ENCODE peak calls at places on chromosome 11, in nine cellular contexts. R, T, C, I, Q, L, X, E and V are unnamed samples.

GRCh38 chr11:106986673-106987072 is 31.6 kb downstream of the GUCY1A2 start:
- DNase-seq in Q (no peak), I (no peak), X (no peak), T (no peak), E (no peak), R (no peak), L (no peak), C (no peak), V (no peak)

GRCh38 chr11:103488021-103488420 is 378.8 kb downstream of the DYNC2H1 start:
- DNase-seq in L (peak; percentile 63), R (no peak), T (peak; percentile 71), E (no peak), Q (no peak), C (no peak), I (no peak), X (no peak), V (no peak)

GRCh38 chr11:3341298-3341697 is 37.6 kb downstream of the ZNF195 start:
- DNase-seq in T (peak; percentile 27), I (peak; percentile 80), L (no peak), X (peak; percentile 76), C (peak; percentile 77), R (no peak), Q (peak; percentile 59), E (no peak), V (peak; percentile 62)

GRCh38 chr11:114880458-114880857 is 202.1 kb downstream of the NXPE2 start:
- DNase-seq in E (no peak), Q (no peak), L (no peak), X (no peak), R (no peak), T (no peak), C (no peak), I (no peak), V (no peak)

GRCh38 chr11:110311783-110312578 is 15.6 kb upstream of the RDX start:
- DNase-seq in X (no peak), E (no peak), T (no peak), Q (peak; percentile 85), C (no peak), L (no peak), R (no peak), I (no peak), V (no peak)

GRCh38 chr11:2593393-2593950 is 106.3 kb downstream of the KCNQ1OT1 start:
- DNase-seq in T (no peak), L (no peak), C (no peak), R (no peak), I (no peak), Q (no peak), X (no peak), E (no peak), V (peak; percentile 7)

GRCh38 chr11:106072804-106073203 is 4.3 kb downstream of the KBTBD3 start:
- DNase-seq in L (no peak), R (no peak), T (no peak), Q (no peak), E (no peak), X (no peak), C (no peak), I (no peak), V (no peak)

GRCh38 chr11:75773595-75774353 is 5.2 kb downstream of the DGAT2 start:
- DNase-seq in I (no peak), C (no peak), R (peak; percentile 33), X (no peak), Q (no peak), T (no peak), L (no peak), E (peak; percentile 15), V (no peak)

GRCh38 chr11:124895471-124895971 is 2.1 kb downstream of the ROBO4 start:
- DNase-seq in Q (no peak), E (no peak), C (no peak), L (no peak), R (peak; percentile 58), I (no peak), T (no peak), X (no peak), V (no peak)

GRCh38 chr11:120455487-120455886 is 56.1 kb upstream of the GRIK4 start:
- DNase-seq in X (no peak), R (no peak), Q (no peak), L (no peak), C (no peak), E (no peak), I (no peak), T (no peak), V (no peak)

GRCh38 chr11:60459345-60459744 is 3.7 kb downstream of the MS4A1 start:
- DNase-seq in C (no peak), E (no peak), T (no peak), Q (no peak), L (no peak), X (no peak), R (no peak), I (no peak), V (no peak)

GRCh38 chr11:99422581-99423434 is 402.1 kb downstream of the CNTN5 start:
- DNase-seq in C (no peak), L (no peak), E (no peak), I (no peak), Q (peak; percentile 43), R (no peak), T (no peak), X (no peak), V (no peak)

GRCh38 chr11:7665473-7666291 is 7.6 kb downstream of the CYB5R2 start:
- DNase-seq in X (peak; percentile 88), R (peak; percentile 87), T (peak; percentile 75), L (no peak), I (peak; percentile 91), C (peak; percentile 77), Q (peak; percentile 78), E (peak; percentile 87), V (peak; percentile 87)

GRCh38 chr11:101090679-101091270 is 38.8 kb downstream of the PGR start:
- DNase-seq in E (no peak), I (no peak), T (no peak), R (no peak), C (no peak), X (no peak), Q (no peak), L (no peak), V (no peak)

GRCh38 chr11:63829823-63830489 is 9.0 kb upstream of the MARK2 start:
- DNase-seq in Q (peak; percentile 52), E (no peak), T (no peak), C (peak; percentile 68), I (no peak), R (no peak), X (no peak), L (no peak), V (no peak)

GRCh38 chr11:76209956-76210885 is 3.9 kb upstream of the WNT11 start:
- DNase-seq in C (peak; percentile 81), X (peak; percentile 69), T (peak; percentile 48), L (peak; percentile 33), Q (peak; percentile 83), I (peak; percentile 82), E (peak; percentile 74), R (peak; percentile 85), V (peak; percentile 83)

GRCh38 chr11:45926536-45927331 is 4.3 kb downstream of the LARGE2 start:
- DNase-seq in T (no peak), Q (no peak), L (no peak), R (peak; percentile 64), X (no peak), C (no peak), E (no peak), I (peak; percentile 61), V (peak; percentile 43)

GRCh38 chr11:3051435-3052108 is 5.7 kb downstream of the CARS1 start:
- DNase-seq in E (no peak), Q (peak; percentile 37), C (no peak), X (no peak), R (no peak), T (no peak), I (no peak), L (no peak), V (no peak)

GRCh38 chr11:124760806-124761205 is 1.3 kb downstream of the ESAM start:
- DNase-seq in C (no peak), T (no peak), X (no peak), Q (no peak), R (no peak), E (no peak), L (no peak), I (no peak), V (no peak)

GRCh38 chr11:111983187-111983986 is 41.8 kb upstream of the DLAT start:
- DNase-seq in C (peak; percentile 91), X (peak; percentile 80), I (peak; percentile 80), L (no peak), T (no peak), E (peak; percentile 78), R (no peak), Q (no peak), V (no peak)

GRCh38 chr11:80086496-80087055 is 645.7 kb upstream of the TENM4 start:
- DNase-seq in X (no peak), I (no peak), E (no peak), Q (no peak), T (no peak), L (no peak), R (no peak), C (no peak), V (no peak)
- H3K4me3 ChIP-seq in X (no peak overlapping the region), I (no peak overlapping the region), E (no peak overlapping the region), Q (no peak overlapping the region), T (no peak overlapping the region), L (no peak overlapping the region), R (no peak overlapping the region), C (no peak overlapping the region), V (no peak overlapping the region)

DNA sequence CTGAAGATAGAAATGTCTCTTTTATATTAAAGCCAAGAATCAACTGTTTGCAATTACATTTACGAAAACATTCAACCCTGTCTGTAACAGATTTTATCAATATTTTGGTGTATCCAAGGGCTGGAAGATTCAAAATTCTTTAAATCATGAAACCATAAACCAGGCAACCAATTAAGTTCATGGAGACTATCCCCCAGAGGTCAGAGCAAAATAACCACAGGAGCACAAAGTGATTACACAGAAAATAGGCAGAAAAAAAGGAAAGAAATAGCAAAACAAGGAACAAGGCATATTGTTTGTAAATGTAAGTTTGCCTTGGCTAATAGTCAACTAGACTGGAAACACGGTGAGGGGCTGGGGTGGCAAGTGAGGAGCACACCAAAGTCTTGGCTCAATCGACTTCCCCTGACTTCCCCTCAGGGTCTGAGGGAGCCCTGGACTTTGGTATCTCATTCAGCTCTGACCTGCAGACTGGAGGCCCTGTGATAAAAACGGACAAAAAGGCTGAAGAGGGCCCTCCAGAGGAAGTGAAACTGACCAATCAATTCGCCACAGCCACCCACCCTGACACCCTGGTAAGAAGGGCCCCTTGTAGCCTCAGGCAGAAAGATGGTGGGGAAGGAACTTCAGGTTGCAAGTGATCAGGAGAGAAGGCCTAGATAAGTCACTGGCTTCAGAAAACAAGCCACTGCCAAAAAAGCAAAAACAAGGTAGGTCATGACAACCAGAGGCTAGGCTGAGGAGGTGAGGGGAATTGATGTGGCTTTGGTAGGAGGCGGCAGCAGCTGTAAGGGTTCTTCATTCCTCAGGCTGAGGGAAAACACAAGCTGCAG is 1.9 kb downstream of the SIK3 start:
- DNase-seq in L (no peak), E (peak; percentile 34), C (peak; percentile 64), R (no peak), Q (peak; percentile 19), I (no peak), X (peak; percentile 47), T (no peak), V (no peak)
- H3K4me3 ChIP-seq in L (peak overlapping the region; percentile 90), E (peak overlapping the region; percentile 74), C (peak overlapping the region; percentile 98), R (peak overlapping the region; percentile 97), Q (peak overlapping the region; percentile 81), I (peak overlapping the region; percentile 76), X (peak overlapping the region; percentile 73), T (peak overlapping the region; percentile 90), V (peak overlapping the region; percentile 89)

GRCh38 chr11:68965901-68966868 is 14.6 kb downstream of the MRGPRD start:
- DNase-seq in E (no peak), C (no peak), L (no peak), X (no peak), T (no peak), R (peak; percentile 57), Q (no peak), I (peak; percentile 46), V (no peak)
- H3K4me3 ChIP-seq in E (no peak overlapping the region), C (no peak overlapping the region), L (no peak overlapping the region), X (no peak overlapping the region), T (no peak overlapping the region), R (no peak overlapping the region), Q (no peak overlapping the region), I (no peak overlapping the region), V (no peak overlapping the region)

GRCh38 chr11:8671242-8671641 is 11.2 kb downstream of the TRIM66 start:
- DNase-seq in R (peak; percentile 86), X (peak; percentile 39), T (peak; percentile 91), L (peak; percentile 95), Q (peak; percentile 93), E (no peak), C (peak; percentile 97), I (no peak), V (peak; percentile 47)
- H3K4me3 ChIP-seq in R (no peak overlapping the region), X (no peak overlapping the region), T (no peak overlapping the region), L (no peak overlapping the region), Q (peak overlapping the region; percentile 28), E (no peak overlapping the region), C (peak overlapping the region; percentile 37), I (no peak overlapping the region), V (no peak overlapping the region)